ENCODE peak calls at places on chromosomes 11 and 22, in five cellular contexts. One of them, this sample, is unnamed.

GRCh38 chr22:41983516-41983915 is 14.3 kb downstream of the SEPTIN3 start:
- DNase-seq in dorsolateral prefrontal cortex: no peak
- DNase-seq in HCT116: no peak
- DNase-seq in DND-41: no peak
- DNase-seq in kidney epithelial cell: no peak
- DNase-seq in this sample: peak; percentile 69

GRCh38 chr11:47109051-47109791 is 67.5 kb downstream of the ARFGAP2 start:
- DNase-seq in dorsolateral prefrontal cortex: peak; percentile 10
- DNase-seq in DND-41: no peak
- DNase-seq in kidney epithelial cell: no peak
- DNase-seq in HCT116: no peak
- DNase-seq in this sample: no peak

GRCh38 chr11:70422692-70423522 is 24.6 kb downstream of the CTTN start:
- DNase-seq in DND-41: no peak
- DNase-seq in kidney epithelial cell: no peak
- DNase-seq in dorsolateral prefrontal cortex: no peak
- DNase-seq in HCT116: no peak
- DNase-seq in this sample: no peak

GRCh38 chr11:20032127-20032526 is 128.1 kb downstream of the DBX1 start:
- DNase-seq in kidney epithelial cell: no peak
- DNase-seq in HCT116: no peak
- DNase-seq in dorsolateral prefrontal cortex: no peak
- DNase-seq in DND-41: no peak
- DNase-seq in this sample: no peak

GRCh38 chr22:38316340-38317236 is 645 bp downstream of the CSNK1E start:
- DNase-seq in dorsolateral prefrontal cortex: peak; percentile 82
- DNase-seq in HCT116: no peak
- DNase-seq in kidney epithelial cell: no peak
- DNase-seq in DND-41: peak; percentile 60
- DNase-seq in this sample: no peak

GRCh38 chr11:69509381-69509780 is 27.9 kb downstream of the LINC01488 start:
- DNase-seq in dorsolateral prefrontal cortex: no peak
- DNase-seq in HCT116: no peak
- DNase-seq in DND-41: no peak
- DNase-seq in kidney epithelial cell: no peak
- DNase-seq in this sample: no peak

GRCh38 chr11:34614334-34615113 is 6.4 kb upstream of the EHF start:
- DNase-seq in kidney epithelial cell: no peak
- DNase-seq in HCT116: no peak
- DNase-seq in DND-41: no peak
- DNase-seq in dorsolateral prefrontal cortex: no peak
- DNase-seq in this sample: peak; percentile 50

GRCh38 chr11:47057374-47057773 is 119.3 kb downstream of the ARFGAP2 start:
- DNase-seq in HCT116: no peak
- DNase-seq in DND-41: no peak
- DNase-seq in kidney epithelial cell: no peak
- DNase-seq in dorsolateral prefrontal cortex: no peak
- DNase-seq in this sample: no peak

GRCh38 chr22:37633693-37634504 is 5.6 kb upstream of the SH3BP1 start:
- DNase-seq in DND-41: peak; percentile 17
- DNase-seq in kidney epithelial cell: peak; percentile 47
- DNase-seq in HCT116: no peak
- DNase-seq in dorsolateral prefrontal cortex: peak; percentile 80
- DNase-seq in this sample: peak; percentile 23

GRCh38 chr11:76247091-76247490 is 40.8 kb upstream of the WNT11 start:
- DNase-seq in dorsolateral prefrontal cortex: no peak
- DNase-seq in HCT116: no peak
- DNase-seq in DND-41: no peak
- DNase-seq in kidney epithelial cell: no peak
- DNase-seq in this sample: no peak

GRCh38 chr11:63610604-63611394 is 3.4 kb downstream of the PLAAT3 start:
- DNase-seq in DND-41: no peak
- DNase-seq in HCT116: no peak
- DNase-seq in kidney epithelial cell: no peak
- DNase-seq in dorsolateral prefrontal cortex: no peak
- DNase-seq in this sample: no peak

GRCh38 chr11:16788141-16789060 is 50.0 kb downstream of the C11orf58 start:
- DNase-seq in kidney epithelial cell: peak; percentile 73
- DNase-seq in dorsolateral prefrontal cortex: peak; percentile 56
- DNase-seq in DND-41: peak; percentile 62
- DNase-seq in HCT116: peak; percentile 75
- DNase-seq in this sample: no peak

GRCh38 chr11:108432783-108433182 is 34.5 kb downstream of the C11orf65 start:
- DNase-seq in HCT116: no peak
- DNase-seq in dorsolateral prefrontal cortex: no peak
- DNase-seq in DND-41: no peak
- DNase-seq in kidney epithelial cell: peak; percentile 18
- DNase-seq in this sample: no peak

GRCh38 chr11:76738618-76739220 is 44.4 kb upstream of the TSKU start:
- DNase-seq in DND-41: no peak
- DNase-seq in HCT116: no peak
- DNase-seq in kidney epithelial cell: no peak
- DNase-seq in dorsolateral prefrontal cortex: no peak
- DNase-seq in this sample: no peak

GRCh38 chr22:42743501-42743991 is 22.9 kb upstream of the A4GALT start:
- DNase-seq in kidney epithelial cell: no peak
- DNase-seq in HCT116: no peak
- DNase-seq in dorsolateral prefrontal cortex: no peak
- DNase-seq in DND-41: no peak
- DNase-seq in this sample: peak; percentile 69

GRCh38 chr22:37484115-37485005 is 1.8 kb downstream of the MFNG start:
- DNase-seq in kidney epithelial cell: no peak
- DNase-seq in DND-41: peak; percentile 81
- DNase-seq in dorsolateral prefrontal cortex: peak; percentile 28
- DNase-seq in HCT116: no peak
- DNase-seq in this sample: no peak

GRCh38 chr11:12532580-12532979 is 141.6 kb upstream of the TEAD1 start:
- DNase-seq in DND-41: no peak
- DNase-seq in kidney epithelial cell: no peak
- DNase-seq in dorsolateral prefrontal cortex: no peak
- DNase-seq in HCT116: no peak
- DNase-seq in this sample: no peak
- H3K4me3 ChIP-seq in DND-41: no peak overlapping the region
- H3K4me3 ChIP-seq in kidney epithelial cell: no peak overlapping the region
- H3K4me3 ChIP-seq in dorsolateral prefrontal cortex: no peak overlapping the region
- H3K4me3 ChIP-seq in HCT116: no peak overlapping the region
- H3K4me3 ChIP-seq in this sample: no peak overlapping the region

DNA sequence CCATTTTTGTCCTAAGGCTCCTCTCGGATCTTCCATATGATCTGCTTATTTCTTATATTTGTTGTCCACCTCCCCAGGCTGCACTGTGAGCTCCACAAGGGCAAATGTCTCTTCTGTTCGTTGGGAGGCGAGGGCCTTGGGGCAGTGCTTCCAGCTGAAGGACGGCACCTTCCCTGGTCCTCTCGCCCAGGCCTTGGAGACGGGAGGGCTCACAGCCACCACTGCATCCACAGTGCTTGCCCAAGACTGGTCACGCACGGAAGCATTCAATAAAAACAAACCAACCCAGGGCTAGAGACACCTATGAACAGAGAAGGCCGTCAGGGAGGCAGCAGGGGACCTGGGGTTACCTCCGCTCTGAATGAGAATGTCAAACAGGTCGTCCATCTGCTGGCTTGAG is 46.2 kb downstream of the SGSM3 start:
- DNase-seq in DND-41: no peak
- DNase-seq in kidney epithelial cell: no peak
- DNase-seq in HCT116: no peak
- DNase-seq in dorsolateral prefrontal cortex: no peak
- DNase-seq in this sample: no peak
- H3K4me3 ChIP-seq in DND-41: no peak overlapping the region
- H3K4me3 ChIP-seq in kidney epithelial cell: no peak overlapping the region
- H3K4me3 ChIP-seq in HCT116: no peak overlapping the region
- H3K4me3 ChIP-seq in dorsolateral prefrontal cortex: no peak overlapping the region
- H3K4me3 ChIP-seq in this sample: no peak overlapping the region

GRCh38 chr11:96339704-96340554 is 3.1 kb downstream of the MAML2 start:
- DNase-seq in dorsolateral prefrontal cortex: no peak
- DNase-seq in kidney epithelial cell: no peak
- DNase-seq in HCT116: no peak
- DNase-seq in DND-41: no peak
- DNase-seq in this sample: no peak
- H3K4me3 ChIP-seq in dorsolateral prefrontal cortex: peak overlapping the region; percentile 74
- H3K4me3 ChIP-seq in kidney epithelial cell: peak overlapping the region; percentile 80
- H3K4me3 ChIP-seq in HCT116: no peak overlapping the region
- H3K4me3 ChIP-seq in DND-41: no peak overlapping the region
- H3K4me3 ChIP-seq in this sample: peak overlapping the region; percentile 49

GRCh38 chr11:118213774-118214173 is 11.0 kb downstream of the JAML start:
- DNase-seq in kidney epithelial cell: no peak
- DNase-seq in HCT116: no peak
- DNase-seq in DND-41: no peak
- DNase-seq in dorsolateral prefrontal cortex: no peak
- DNase-seq in this sample: no peak
- H3K4me3 ChIP-seq in kidney epithelial cell: no peak overlapping the region
- H3K4me3 ChIP-seq in HCT116: no peak overlapping the region
- H3K4me3 ChIP-seq in DND-41: no peak overlapping the region
- H3K4me3 ChIP-seq in dorsolateral prefrontal cortex: no peak overlapping the region
- H3K4me3 ChIP-seq in this sample: no peak overlapping the region

GRCh38 chr11:79160786-79161403 is 279.9 kb downstream of the TENM4 start:
- DNase-seq in kidney epithelial cell: no peak
- DNase-seq in HCT116: no peak
- DNase-seq in dorsolateral prefrontal cortex: no peak
- DNase-seq in DND-41: no peak
- DNase-seq in this sample: no peak

GRCh38 chr11:79170289-79170688 is 270.5 kb downstream of the TENM4 start:
- DNase-seq in HCT116: no peak
- DNase-seq in DND-41: no peak
- DNase-seq in kidney epithelial cell: no peak
- DNase-seq in dorsolateral prefrontal cortex: no peak
- DNase-seq in this sample: no peak

GRCh38 chr11:79167510-79168188 is 273.2 kb downstream of the TENM4 start:
- DNase-seq in DND-41: no peak
- DNase-seq in dorsolateral prefrontal cortex: no peak
- DNase-seq in kidney epithelial cell: no peak
- DNase-seq in HCT116: no peak
- DNase-seq in this sample: no peak

GRCh38 chr11:79168530-79169110 is 272.2 kb downstream of the TENM4 start:
- DNase-seq in dorsolateral prefrontal cortex: no peak
- DNase-seq in HCT116: no peak
- DNase-seq in DND-41: no peak
- DNase-seq in kidney epithelial cell: no peak
- DNase-seq in this sample: no peak

DNA sequence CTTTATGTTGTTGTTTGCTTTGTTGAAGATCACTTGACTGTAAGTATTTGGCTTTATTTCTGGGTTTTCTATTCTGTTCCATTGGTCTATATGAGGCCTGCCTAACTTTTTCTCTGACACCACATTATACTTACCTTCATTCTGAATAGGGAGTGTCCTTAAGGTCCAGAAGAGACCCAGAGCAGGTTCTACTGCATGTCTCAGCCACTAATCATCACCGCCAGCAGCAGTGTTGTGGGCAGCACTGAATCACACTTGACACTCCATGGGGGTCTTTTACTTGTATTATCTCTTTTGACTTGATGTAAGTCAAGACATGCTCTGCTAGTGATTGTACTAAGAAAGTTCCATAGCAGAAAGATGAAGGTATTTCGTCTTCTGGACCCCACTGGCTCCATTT is 274.9 kb downstream of the TENM4 start:
- DNase-seq in kidney epithelial cell: no peak
- DNase-seq in dorsolateral prefrontal cortex: no peak
- DNase-seq in DND-41: no peak
- DNase-seq in HCT116: no peak
- DNase-seq in this sample: no peak
- H3K4me3 ChIP-seq in kidney epithelial cell: no peak overlapping the region
- H3K4me3 ChIP-seq in dorsolateral prefrontal cortex: no peak overlapping the region
- H3K4me3 ChIP-seq in DND-41: no peak overlapping the region
- H3K4me3 ChIP-seq in HCT116: no peak overlapping the region
- H3K4me3 ChIP-seq in this sample: no peak overlapping the region

DNA sequence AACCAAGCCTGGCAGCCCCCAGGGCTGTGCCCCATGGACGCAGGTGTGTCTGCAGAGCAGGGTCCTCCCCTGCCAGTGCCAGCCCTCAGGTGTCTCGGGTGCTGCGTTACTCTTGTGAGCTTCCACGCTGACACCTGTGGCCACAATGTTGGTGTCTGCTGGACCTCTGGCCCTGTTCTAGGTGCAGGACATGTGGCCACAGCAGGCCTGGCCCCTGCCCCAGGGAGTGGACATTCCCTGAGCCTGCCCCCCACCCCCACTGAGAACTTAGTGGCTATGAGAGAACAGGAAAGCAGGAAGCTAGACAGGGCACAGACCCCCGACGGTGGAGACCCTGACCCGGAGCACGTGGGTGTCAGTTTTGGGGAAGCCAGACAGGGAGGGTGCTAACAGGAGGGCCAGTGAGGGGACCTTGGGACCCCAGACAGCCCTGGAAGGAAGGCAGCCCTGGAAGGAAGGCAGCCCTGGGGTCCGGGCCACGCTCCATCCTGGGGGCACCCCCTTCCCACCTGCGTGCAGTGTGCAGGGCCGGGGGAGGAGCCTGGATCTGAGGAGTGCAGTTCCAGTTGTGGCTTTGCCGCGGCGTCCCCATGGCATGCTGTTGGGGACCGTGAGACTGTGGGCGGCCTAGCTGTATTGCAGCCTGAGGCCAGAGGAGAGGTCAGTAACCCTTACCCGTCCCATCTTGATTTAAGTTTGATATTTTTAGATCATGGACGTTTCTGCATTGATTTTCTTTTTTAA is 43.9 kb upstream of the PPARA start:
- DNase-seq in HCT116: no peak
- DNase-seq in kidney epithelial cell: no peak
- DNase-seq in DND-41: no peak
- DNase-seq in dorsolateral prefrontal cortex: no peak
- DNase-seq in this sample: no peak
- H3K4me3 ChIP-seq in HCT116: no peak overlapping the region
- H3K4me3 ChIP-seq in kidney epithelial cell: no peak overlapping the region
- H3K4me3 ChIP-seq in DND-41: no peak overlapping the region
- H3K4me3 ChIP-seq in dorsolateral prefrontal cortex: no peak overlapping the region
- H3K4me3 ChIP-seq in this sample: no peak overlapping the region

This sample was measured in AG09309.